ENCODE peak calls at places on chromosomes 11 and 22, in four cellular contexts. A is pancreas; L is cardiac fibroblast; D is stimulated activated CD4-positive, alpha-beta T cell treated with anti-CD3 and anti-CD28 coated beads, TNF-alpha, amount 100 ng/mL, for 1 hour. J is an unnamed sample.

GRCh38 chr11:9726313-9727022 is 62.6 kb downstream of the SWAP70 start:
- DNase-seq in L (no peak), D (no peak), A (no peak), J (no peak)

GRCh38 chr11:108498816-108499408 is 728 bp upstream of the POGLUT3 start:
- DNase-seq in D (no peak), A (peak; percentile 12), L (no peak), J (no peak)

GRCh38 chr11:59180168-59180567 is 8.2 kb downstream of the DTX4 start:
- DNase-seq in L (no peak), D (no peak), A (no peak), J (no peak)

GRCh38 chr11:15114501-15115475 is at the start of gene INSC:
- DNase-seq in D (no peak), L (peak; percentile 15), A (no peak), J (no peak)

GRCh38 chr11:95788921-95789505 is 569 bp downstream of the FAM76B start:
- DNase-seq in A (no peak), L (peak; percentile 47), D (no peak), J (peak; percentile 45)

GRCh38 chr11:11871991-11872401 is 30.2 kb downstream of the USP47 start:
- DNase-seq in D (no peak), L (no peak), A (no peak), J (no peak)

GRCh38 chr11:133905677-133906156 is 51.1 kb downstream of the IGSF9B start:
- DNase-seq in D (no peak), A (no peak), L (no peak), J (no peak)

GRCh38 chr11:86291466-86292262 is 10.4 kb upstream of the HIKESHI start:
- DNase-seq in D (peak; percentile 8), L (peak; percentile 54), A (peak; percentile 63), J (peak; percentile 65)

GRCh38 chr11:88307749-88308425 is 29.6 kb downstream of the CTSC start:
- DNase-seq in D (no peak), A (no peak), L (no peak), J (no peak)

GRCh38 chr11:61281581-61282250 is 13.4 kb downstream of the VWCE start:
- DNase-seq in D (no peak), L (peak; percentile 57), A (peak; percentile 61), J (peak; percentile 30)

GRCh38 chr11:17381156-17381555 is 7.3 kb downstream of the KCNJ11 start:
- DNase-seq in L (peak; percentile 13), D (no peak), A (no peak), J (no peak)

GRCh38 chr11:15893080-15893492 is 463.3 kb downstream of the SOX6 start:
- DNase-seq in A (no peak), D (no peak), L (peak; percentile 74), J (no peak)

GRCh38 chr22:19941365-19942070 is at the start of the genes COMT and TXNRD2:
- DNase-seq in L (peak; percentile 72), D (peak; percentile 13), A (peak; percentile 67), J (peak; percentile 80)

GRCh38 chr11:26286472-26287066 is 45.4 kb upstream of the ANO3 start:
- DNase-seq in A (no peak), L (peak; percentile 36), D (no peak), J (no peak)

GRCh38 chr11:34243620-34244493 is 114.0 kb downstream of the ABTB2 start:
- DNase-seq in A (peak; percentile 43), D (no peak), L (peak; percentile 65), J (peak; percentile 61)

GRCh38 chr22:21972293-21972779 is 10.3 kb downstream of the TOP3B start:
- DNase-seq in A (peak; percentile 42), L (peak; percentile 46), D (no peak), J (peak; percentile 54)

GRCh38 chr22:21921729-21922128 is 30.9 kb downstream of the PPM1F start:
- DNase-seq in A (peak; percentile 84), D (no peak), L (no peak), J (no peak)

GRCh38 chr11:65041206-65042035 is at the start of gene SAC3D1:
- DNase-seq in D (peak; percentile 7), A (peak; percentile 71), L (no peak), J (peak; percentile 76)

GRCh38 chr11:12686246-12687060 is 12.2 kb downstream of the TEAD1 start:
- DNase-seq in L (no peak), A (no peak), D (no peak), J (no peak)

GRCh38 chr11:80007616-80008015 is 566.8 kb upstream of the TENM4 start:
- DNase-seq in A (no peak), L (no peak), D (no peak), J (no peak)

GRCh38 chr22:50298266-50298637 is 9.2 kb downstream of the PLXNB2 start:
- DNase-seq in D (no peak), A (no peak), L (no peak), J (no peak)

GRCh38 chr11:44146931-44147330 is 51.5 kb downstream of the EXT2 start:
- DNase-seq in A (no peak), L (no peak), D (no peak), J (no peak)

GRCh38 chr22:41201146-41201545 is 4.0 kb upstream of the L3MBTL2 start:
- DNase-seq in L (no peak), D (no peak), A (no peak), J (no peak)

GRCh38 chr11:10899542-10899830 is 41.6 kb upstream of the ZBED5 start:
- DNase-seq in D (no peak), L (no peak), A (no peak), J (no peak)

GRCh38 chr11:134278356-134278755 is 2.2 kb downstream of the GLB1L3 start:
- DNase-seq in L (no peak), D (no peak), A (no peak), J (peak; percentile 12)

GRCh38 chr22:46062232-46062615 is 85.3 kb upstream of the WNT7B start:
- DNase-seq in L (no peak), A (no peak), D (no peak), J (no peak)

GRCh38 chr11:62556872-62557631 is 10.4 kb upstream of the AHNAK start:
- DNase-seq in D (no peak), L (no peak), A (no peak), J (peak; percentile 88)

GRCh38 chr11:8614497-8614896 is 20.5 kb upstream of the STK33 start:
- DNase-seq in A (no peak), D (no peak), L (no peak), J (no peak)

GRCh38 chr11:103631841-103632240 is 404.6 kb upstream of the DDI1 start:
- DNase-seq in L (no peak), D (no peak), A (no peak), J (no peak)

GRCh38 chr22:38955250-38955775 is 2.1 kb upstream of the APOBEC3A start:
- DNase-seq in A (no peak), L (no peak), D (no peak), J (no peak)

J was measured in activated CD4-positive, alpha-beta memory T cell treated with anti-CD3 and anti-CD28 coated beads, Interleukin-2, amount 10 ng/mL, durations not matched to agents 7 days and 5 days.